ENCODE peak calls at places on chromosomes 4 and X, in nine cellular contexts. One of them, this sample, is unnamed.

GRCh38 chr4:2412534-2412884 is 5.9 kb downstream of the ZFYVE28 start:
- DNase-seq in HCT116: no peak
- DNase-seq in tibial artery: no peak
- DNase-seq in effector memory CD4-positive, alpha-beta T cell: peak
- DNase-seq in right lobe of liver: no peak
- DNase-seq in ovary: no peak
- DNase-seq in Jurkat, Clone E6-1: peak
- DNase-seq in CD4-positive, CD25-positive, alpha-beta regulatory T cell: peak
- DNase-seq in GM06990: no peak
- DNase-seq in this sample: no peak

GRCh38 chr4:168822481-168822880 is 187.6 kb downstream of the CBR4 start:
- DNase-seq in effector memory CD4-positive, alpha-beta T cell: no peak
- DNase-seq in ovary: no peak
- DNase-seq in HCT116: no peak
- DNase-seq in CD4-positive, CD25-positive, alpha-beta regulatory T cell: no peak
- DNase-seq in tibial artery: no peak
- DNase-seq in right lobe of liver: no peak
- DNase-seq in GM06990: no peak
- DNase-seq in Jurkat, Clone E6-1: no peak
- DNase-seq in this sample: no peak

GRCh38 chr4:17155486-17155885 is 257.0 kb upstream of the LDB2 start:
- DNase-seq in GM06990: no peak
- DNase-seq in tibial artery: no peak
- DNase-seq in CD4-positive, CD25-positive, alpha-beta regulatory T cell: no peak
- DNase-seq in effector memory CD4-positive, alpha-beta T cell: no peak
- DNase-seq in right lobe of liver: no peak
- DNase-seq in HCT116: no peak
- DNase-seq in Jurkat, Clone E6-1: no peak
- DNase-seq in ovary: no peak
- DNase-seq in this sample: no peak

GRCh38 chr4:155973639-155974475 is 20.2 kb upstream of the CTSO start:
- DNase-seq in GM06990: peak
- DNase-seq in tibial artery: no peak
- DNase-seq in CD4-positive, CD25-positive, alpha-beta regulatory T cell: no peak
- DNase-seq in Jurkat, Clone E6-1: no peak
- DNase-seq in effector memory CD4-positive, alpha-beta T cell: no peak
- DNase-seq in right lobe of liver: no peak
- DNase-seq in ovary: no peak
- DNase-seq in HCT116: no peak
- DNase-seq in this sample: no peak

GRCh38 chr4:123564758-123565346 is 168.3 kb downstream of the SPRY1 start:
- DNase-seq in GM06990: peak
- DNase-seq in Jurkat, Clone E6-1: peak
- DNase-seq in right lobe of liver: no peak
- DNase-seq in HCT116: peak
- DNase-seq in CD4-positive, CD25-positive, alpha-beta regulatory T cell: peak
- DNase-seq in effector memory CD4-positive, alpha-beta T cell: no peak
- DNase-seq in tibial artery: peak
- DNase-seq in ovary: peak
- DNase-seq in this sample: no peak

GRCh38 chrX:52353838-52354237 is 15.0 kb upstream of the XAGE2 start:
- DNase-seq in HCT116: no peak
- DNase-seq in right lobe of liver: no peak
- DNase-seq in GM06990: no peak
- DNase-seq in effector memory CD4-positive, alpha-beta T cell: no peak
- DNase-seq in CD4-positive, CD25-positive, alpha-beta regulatory T cell: no peak
- DNase-seq in Jurkat, Clone E6-1: no peak
- DNase-seq in ovary: no peak
- DNase-seq in tibial artery: no peak
- DNase-seq in this sample: no peak

GRCh38 chr4:89357346-89357745 is 49.7 kb upstream of the GPRIN3 start:
- DNase-seq in effector memory CD4-positive, alpha-beta T cell: no peak
- DNase-seq in tibial artery: no peak
- DNase-seq in right lobe of liver: no peak
- DNase-seq in GM06990: no peak
- DNase-seq in ovary: no peak
- DNase-seq in CD4-positive, CD25-positive, alpha-beta regulatory T cell: no peak
- DNase-seq in HCT116: no peak
- DNase-seq in Jurkat, Clone E6-1: no peak
- DNase-seq in this sample: no peak

GRCh38 chr4:2843909-2844584 is 403 bp downstream of the ADD1 start:
- DNase-seq in tibial artery: no peak
- DNase-seq in Jurkat, Clone E6-1: no peak
- DNase-seq in ovary: peak
- DNase-seq in effector memory CD4-positive, alpha-beta T cell: no peak
- DNase-seq in CD4-positive, CD25-positive, alpha-beta regulatory T cell: no peak
- DNase-seq in right lobe of liver: peak
- DNase-seq in HCT116: no peak
- DNase-seq in GM06990: peak
- DNase-seq in this sample: no peak

GRCh38 chr4:176949022-176949421 is 156.3 kb upstream of the VEGFC start:
- DNase-seq in GM06990: no peak
- DNase-seq in CD4-positive, CD25-positive, alpha-beta regulatory T cell: no peak
- DNase-seq in HCT116: no peak
- DNase-seq in right lobe of liver: no peak
- DNase-seq in tibial artery: no peak
- DNase-seq in ovary: no peak
- DNase-seq in effector memory CD4-positive, alpha-beta T cell: no peak
- DNase-seq in Jurkat, Clone E6-1: no peak
- DNase-seq in this sample: peak

GRCh38 chr4:52704133-52704532 is 45.0 kb upstream of the USP46 start:
- DNase-seq in right lobe of liver: no peak
- DNase-seq in GM06990: no peak
- DNase-seq in CD4-positive, CD25-positive, alpha-beta regulatory T cell: no peak
- DNase-seq in effector memory CD4-positive, alpha-beta T cell: no peak
- DNase-seq in Jurkat, Clone E6-1: no peak
- DNase-seq in ovary: no peak
- DNase-seq in tibial artery: no peak
- DNase-seq in HCT116: no peak
- DNase-seq in this sample: peak

GRCh38 chr4:146790515-146790914 is 151.8 kb downstream of the POU4F2 start:
- DNase-seq in HCT116: no peak
- DNase-seq in right lobe of liver: no peak
- DNase-seq in Jurkat, Clone E6-1: no peak
- DNase-seq in effector memory CD4-positive, alpha-beta T cell: no peak
- DNase-seq in ovary: no peak
- DNase-seq in tibial artery: no peak
- DNase-seq in CD4-positive, CD25-positive, alpha-beta regulatory T cell: no peak
- DNase-seq in GM06990: no peak
- DNase-seq in this sample: no peak

GRCh38 chr4:40099010-40099409 is 42.4 kb downstream of the N4BP2 start:
- DNase-seq in tibial artery: no peak
- DNase-seq in HCT116: no peak
- DNase-seq in ovary: no peak
- DNase-seq in right lobe of liver: no peak
- DNase-seq in CD4-positive, CD25-positive, alpha-beta regulatory T cell: no peak
- DNase-seq in GM06990: no peak
- DNase-seq in effector memory CD4-positive, alpha-beta T cell: no peak
- DNase-seq in Jurkat, Clone E6-1: no peak
- DNase-seq in this sample: no peak

GRCh38 chrX:131058136-131058868 is at the start of gene ARHGAP36:
- DNase-seq in CD4-positive, CD25-positive, alpha-beta regulatory T cell: no peak
- DNase-seq in Jurkat, Clone E6-1: no peak
- DNase-seq in effector memory CD4-positive, alpha-beta T cell: no peak
- DNase-seq in tibial artery: no peak
- DNase-seq in GM06990: no peak
- DNase-seq in HCT116: no peak
- DNase-seq in ovary: no peak
- DNase-seq in right lobe of liver: no peak
- DNase-seq in this sample: no peak

GRCh38 chr4:141569141-141569540 is 67.2 kb upstream of the IL15 start:
- DNase-seq in GM06990: no peak
- DNase-seq in CD4-positive, CD25-positive, alpha-beta regulatory T cell: no peak
- DNase-seq in HCT116: no peak
- DNase-seq in tibial artery: no peak
- DNase-seq in effector memory CD4-positive, alpha-beta T cell: no peak
- DNase-seq in right lobe of liver: no peak
- DNase-seq in Jurkat, Clone E6-1: no peak
- DNase-seq in ovary: no peak
- DNase-seq in this sample: no peak

GRCh38 chrX:135985974-135986312 is 708 bp downstream of the SLC9A6 start:
- DNase-seq in right lobe of liver: no peak
- DNase-seq in effector memory CD4-positive, alpha-beta T cell: no peak
- DNase-seq in tibial artery: no peak
- DNase-seq in CD4-positive, CD25-positive, alpha-beta regulatory T cell: peak
- DNase-seq in ovary: no peak
- DNase-seq in Jurkat, Clone E6-1: no peak
- DNase-seq in GM06990: no peak
- DNase-seq in HCT116: no peak
- DNase-seq in this sample: no peak

GRCh38 chr4:118904935-118905334 is 16.3 kb downstream of the SYNPO2 start:
- DNase-seq in ovary: no peak
- DNase-seq in tibial artery: no peak
- DNase-seq in GM06990: no peak
- DNase-seq in CD4-positive, CD25-positive, alpha-beta regulatory T cell: no peak
- DNase-seq in HCT116: no peak
- DNase-seq in effector memory CD4-positive, alpha-beta T cell: no peak
- DNase-seq in right lobe of liver: no peak
- DNase-seq in Jurkat, Clone E6-1: no peak
- DNase-seq in this sample: no peak

GRCh38 chr4:40957281-40957680 is 207.5 kb downstream of the NSUN7 start:
- DNase-seq in ovary: no peak
- DNase-seq in right lobe of liver: no peak
- DNase-seq in GM06990: no peak
- DNase-seq in HCT116: no peak
- DNase-seq in CD4-positive, CD25-positive, alpha-beta regulatory T cell: no peak
- DNase-seq in tibial artery: no peak
- DNase-seq in effector memory CD4-positive, alpha-beta T cell: no peak
- DNase-seq in Jurkat, Clone E6-1: no peak
- DNase-seq in this sample: no peak

GRCh38 chr4:6148506-6149205 is 51.7 kb downstream of the JAKMIP1 start:
- DNase-seq in Jurkat, Clone E6-1: no peak
- DNase-seq in GM06990: no peak
- DNase-seq in HCT116: no peak
- DNase-seq in right lobe of liver: no peak
- DNase-seq in CD4-positive, CD25-positive, alpha-beta regulatory T cell: no peak
- DNase-seq in tibial artery: no peak
- DNase-seq in effector memory CD4-positive, alpha-beta T cell: no peak
- DNase-seq in ovary: no peak
- DNase-seq in this sample: no peak

GRCh38 chrX:119570351-119570835 is 4.0 kb upstream of the UBE2A start:
- DNase-seq in effector memory CD4-positive, alpha-beta T cell: no peak
- DNase-seq in CD4-positive, CD25-positive, alpha-beta regulatory T cell: no peak
- DNase-seq in HCT116: no peak
- DNase-seq in tibial artery: no peak
- DNase-seq in Jurkat, Clone E6-1: no peak
- DNase-seq in right lobe of liver: no peak
- DNase-seq in ovary: no peak
- DNase-seq in GM06990: no peak
- DNase-seq in this sample: no peak

DNA sequence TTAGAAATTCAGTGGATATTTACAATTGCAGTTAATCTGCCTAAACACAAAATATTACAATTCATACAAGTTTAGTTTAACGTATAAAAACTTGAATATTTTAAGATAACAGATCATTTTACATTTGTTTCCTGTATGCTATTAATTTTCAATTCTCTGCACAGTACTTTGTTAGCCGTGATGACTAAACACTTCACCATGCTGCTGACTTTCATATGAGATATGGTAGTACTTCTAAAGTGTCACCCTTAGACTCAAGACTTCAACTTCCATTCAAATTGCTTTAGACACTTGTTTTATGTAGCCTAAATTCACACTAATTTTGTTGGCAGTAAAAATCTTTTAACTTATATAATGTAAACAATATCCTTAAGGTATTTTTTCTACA is 1646.4 kb upstream of the ADGRL3 start:
- DNase-seq in ovary: no peak
- DNase-seq in CD4-positive, CD25-positive, alpha-beta regulatory T cell: no peak
- DNase-seq in tibial artery: no peak
- DNase-seq in GM06990: no peak
- DNase-seq in HCT116: no peak
- DNase-seq in right lobe of liver: no peak
- DNase-seq in effector memory CD4-positive, alpha-beta T cell: no peak
- DNase-seq in Jurkat, Clone E6-1: no peak
- DNase-seq in this sample: no peak
- H3K4me3 ChIP-seq in ovary: no peak
- H3K4me3 ChIP-seq in CD4-positive, CD25-positive, alpha-beta regulatory T cell: no peak
- H3K4me3 ChIP-seq in tibial artery: peak
- H3K4me3 ChIP-seq in GM06990: no peak
- H3K4me3 ChIP-seq in HCT116: no peak
- H3K4me3 ChIP-seq in right lobe of liver: no peak
- H3K4me3 ChIP-seq in effector memory CD4-positive, alpha-beta T cell: no peak
- H3K4me3 ChIP-seq in Jurkat, Clone E6-1: no peak
- H3K4me3 ChIP-seq in this sample: no peak

DNA sequence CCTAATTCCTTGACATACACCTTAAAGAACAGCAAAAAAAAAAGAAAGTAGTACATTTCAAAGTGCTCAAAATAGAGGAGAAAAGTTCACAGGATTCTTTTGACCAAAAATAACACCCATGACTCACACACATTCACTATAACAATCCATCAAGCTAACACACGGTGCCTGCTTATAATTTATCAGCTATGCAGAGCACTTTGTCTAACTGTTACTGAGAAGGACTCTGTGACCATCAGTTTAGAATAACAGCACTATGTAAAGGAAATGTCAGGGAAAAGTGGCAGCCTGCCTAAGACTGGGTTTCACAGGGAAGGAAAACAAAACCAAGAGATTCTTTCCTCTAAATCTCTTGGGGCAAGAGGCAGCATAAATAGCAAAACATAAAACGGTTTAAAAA is 54.8 kb downstream of the CCDC149 start:
- DNase-seq in tibial artery: no peak
- DNase-seq in effector memory CD4-positive, alpha-beta T cell: no peak
- DNase-seq in ovary: no peak
- DNase-seq in Jurkat, Clone E6-1: no peak
- DNase-seq in GM06990: no peak
- DNase-seq in right lobe of liver: no peak
- DNase-seq in CD4-positive, CD25-positive, alpha-beta regulatory T cell: no peak
- DNase-seq in HCT116: no peak
- DNase-seq in this sample: peak
- H3K4me3 ChIP-seq in tibial artery: no peak
- H3K4me3 ChIP-seq in effector memory CD4-positive, alpha-beta T cell: no peak
- H3K4me3 ChIP-seq in ovary: no peak
- H3K4me3 ChIP-seq in Jurkat, Clone E6-1: no peak
- H3K4me3 ChIP-seq in GM06990: no peak
- H3K4me3 ChIP-seq in right lobe of liver: no peak
- H3K4me3 ChIP-seq in CD4-positive, CD25-positive, alpha-beta regulatory T cell: no peak
- H3K4me3 ChIP-seq in HCT116: no peak
- H3K4me3 ChIP-seq in this sample: no peak

GRCh38 chr4:159175165-159175988 is 72.5 kb downstream of the RAPGEF2 start:
- DNase-seq in tibial artery: peak
- DNase-seq in HCT116: peak
- DNase-seq in right lobe of liver: no peak
- DNase-seq in GM06990: peak
- DNase-seq in effector memory CD4-positive, alpha-beta T cell: peak
- DNase-seq in CD4-positive, CD25-positive, alpha-beta regulatory T cell: peak
- DNase-seq in ovary: peak
- DNase-seq in Jurkat, Clone E6-1: peak
- DNase-seq in this sample: peak
- H3K4me3 ChIP-seq in tibial artery: no peak
- H3K4me3 ChIP-seq in HCT116: no peak
- H3K4me3 ChIP-seq in right lobe of liver: no peak
- H3K4me3 ChIP-seq in GM06990: no peak
- H3K4me3 ChIP-seq in effector memory CD4-positive, alpha-beta T cell: no peak
- H3K4me3 ChIP-seq in CD4-positive, CD25-positive, alpha-beta regulatory T cell: peak
- H3K4me3 ChIP-seq in ovary: no peak
- H3K4me3 ChIP-seq in Jurkat, Clone E6-1: no peak
- H3K4me3 ChIP-seq in this sample: peak

DNA sequence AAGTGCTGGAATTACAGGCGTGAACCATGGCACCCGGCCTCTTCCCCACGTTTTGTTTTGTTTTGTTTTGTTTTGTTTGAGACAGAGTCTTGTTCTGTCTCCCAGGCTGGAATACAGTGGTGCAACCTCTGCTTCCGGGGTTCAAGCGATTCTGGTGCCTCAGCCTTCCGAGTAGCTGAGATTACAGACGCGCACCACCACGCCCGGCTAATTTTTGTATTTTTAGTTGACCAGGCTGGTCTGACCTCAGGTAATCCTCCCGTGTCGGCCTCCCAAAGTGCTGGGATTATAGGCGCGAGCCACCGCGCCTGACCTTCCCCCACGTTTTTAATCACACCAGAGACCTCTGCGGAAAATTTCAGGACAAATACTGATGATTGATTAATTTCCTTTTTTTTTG is 2.2 kb downstream of the ENOPH1 start:
- DNase-seq in CD4-positive, CD25-positive, alpha-beta regulatory T cell: no peak
- DNase-seq in effector memory CD4-positive, alpha-beta T cell: no peak
- DNase-seq in HCT116: no peak
- DNase-seq in tibial artery: no peak
- DNase-seq in right lobe of liver: no peak
- DNase-seq in ovary: no peak
- DNase-seq in GM06990: no peak
- DNase-seq in Jurkat, Clone E6-1: no peak
- DNase-seq in this sample: no peak
- H3K4me3 ChIP-seq in CD4-positive, CD25-positive, alpha-beta regulatory T cell: no peak
- H3K4me3 ChIP-seq in effector memory CD4-positive, alpha-beta T cell: no peak
- H3K4me3 ChIP-seq in HCT116: no peak
- H3K4me3 ChIP-seq in tibial artery: no peak
- H3K4me3 ChIP-seq in right lobe of liver: no peak
- H3K4me3 ChIP-seq in ovary: no peak
- H3K4me3 ChIP-seq in GM06990: no peak
- H3K4me3 ChIP-seq in Jurkat, Clone E6-1: no peak
- H3K4me3 ChIP-seq in this sample: no peak

This sample was measured in skeletal muscle cell.